ENCODE peak calls at places on chromosomes 2 and 18, in eight cellular contexts. One of them, this sample, is unnamed.

GRCh38 chr2:230825354-230825753 is 39.4 kb upstream of the ITM2C start:
- DNase-seq in activated T-helper 1 cell treated with Interleukin-2 at 50 U/mL for 16 hours: no peak
- DNase-seq in NCI-H460: no peak
- DNase-seq in activated CD4-positive, CD25-positive, alpha-beta regulatory T cell treated with anti-CD3 and anti-CD28 coated beads, Interleukin-2, amount 50 U/mL, for 16 hours: no peak
- DNase-seq in NCI-H2171 treated with DMSO at 0.1 percent for 48 hours: no peak
- DNase-seq in activated CD4-positive, alpha-beta T cell treated with anti-CD3 and anti-CD28 coated beads, Interleukin-2, amount 50 U/mL, for 1 hour: no peak
- DNase-seq in AG09309: no peak
- DNase-seq in ureter: no peak
- DNase-seq in this sample: no peak

GRCh38 chr2:38636069-38636468 is 29.8 kb upstream of the GALM start:
- DNase-seq in activated T-helper 1 cell treated with Interleukin-2 at 50 U/mL for 16 hours: no peak
- DNase-seq in NCI-H460: no peak
- DNase-seq in activated CD4-positive, CD25-positive, alpha-beta regulatory T cell treated with anti-CD3 and anti-CD28 coated beads, Interleukin-2, amount 50 U/mL, for 16 hours: no peak
- DNase-seq in NCI-H2171 treated with DMSO at 0.1 percent for 48 hours: no peak
- DNase-seq in activated CD4-positive, alpha-beta T cell treated with anti-CD3 and anti-CD28 coated beads, Interleukin-2, amount 50 U/mL, for 1 hour: no peak
- DNase-seq in AG09309: no peak
- DNase-seq in ureter: no peak
- DNase-seq in this sample: no peak

GRCh38 chr2:9378433-9379371 is 44.6 kb downstream of the ITGB1BP1 start:
- DNase-seq in activated T-helper 1 cell treated with Interleukin-2 at 50 U/mL for 16 hours: no peak
- DNase-seq in NCI-H460: no peak
- DNase-seq in activated CD4-positive, CD25-positive, alpha-beta regulatory T cell treated with anti-CD3 and anti-CD28 coated beads, Interleukin-2, amount 50 U/mL, for 16 hours: no peak
- DNase-seq in NCI-H2171 treated with DMSO at 0.1 percent for 48 hours: peak
- DNase-seq in activated CD4-positive, alpha-beta T cell treated with anti-CD3 and anti-CD28 coated beads, Interleukin-2, amount 50 U/mL, for 1 hour: no peak
- DNase-seq in AG09309: no peak
- DNase-seq in ureter: no peak
- DNase-seq in this sample: peak

GRCh38 chr2:81996332-81996731 is 1691.8 kb upstream of the LRRTM1 start:
- DNase-seq in activated T-helper 1 cell treated with Interleukin-2 at 50 U/mL for 16 hours: no peak
- DNase-seq in NCI-H460: no peak
- DNase-seq in activated CD4-positive, CD25-positive, alpha-beta regulatory T cell treated with anti-CD3 and anti-CD28 coated beads, Interleukin-2, amount 50 U/mL, for 16 hours: no peak
- DNase-seq in NCI-H2171 treated with DMSO at 0.1 percent for 48 hours: no peak
- DNase-seq in activated CD4-positive, alpha-beta T cell treated with anti-CD3 and anti-CD28 coated beads, Interleukin-2, amount 50 U/mL, for 1 hour: no peak
- DNase-seq in AG09309: no peak
- DNase-seq in ureter: no peak
- DNase-seq in this sample: no peak

GRCh38 chr2:103138123-103138886 is 376.5 kb downstream of the TMEM182 start:
- DNase-seq in activated T-helper 1 cell treated with Interleukin-2 at 50 U/mL for 16 hours: no peak
- DNase-seq in NCI-H460: no peak
- DNase-seq in activated CD4-positive, CD25-positive, alpha-beta regulatory T cell treated with anti-CD3 and anti-CD28 coated beads, Interleukin-2, amount 50 U/mL, for 16 hours: no peak
- DNase-seq in NCI-H2171 treated with DMSO at 0.1 percent for 48 hours: no peak
- DNase-seq in activated CD4-positive, alpha-beta T cell treated with anti-CD3 and anti-CD28 coated beads, Interleukin-2, amount 50 U/mL, for 1 hour: no peak
- DNase-seq in AG09309: no peak
- DNase-seq in ureter: no peak
- DNase-seq in this sample: no peak

GRCh38 chr18:46343940-46344372 is 239.8 kb downstream of the HAUS1 start:
- DNase-seq in activated T-helper 1 cell treated with Interleukin-2 at 50 U/mL for 16 hours: peak
- DNase-seq in NCI-H460: no peak
- DNase-seq in activated CD4-positive, CD25-positive, alpha-beta regulatory T cell treated with anti-CD3 and anti-CD28 coated beads, Interleukin-2, amount 50 U/mL, for 16 hours: no peak
- DNase-seq in NCI-H2171 treated with DMSO at 0.1 percent for 48 hours: peak
- DNase-seq in activated CD4-positive, alpha-beta T cell treated with anti-CD3 and anti-CD28 coated beads, Interleukin-2, amount 50 U/mL, for 1 hour: peak
- DNase-seq in AG09309: no peak
- DNase-seq in ureter: peak
- DNase-seq in this sample: no peak

GRCh38 chr2:43419886-43420285 is 176.0 kb downstream of the THADA start:
- DNase-seq in activated T-helper 1 cell treated with Interleukin-2 at 50 U/mL for 16 hours: no peak
- DNase-seq in NCI-H460: no peak
- DNase-seq in activated CD4-positive, CD25-positive, alpha-beta regulatory T cell treated with anti-CD3 and anti-CD28 coated beads, Interleukin-2, amount 50 U/mL, for 16 hours: no peak
- DNase-seq in NCI-H2171 treated with DMSO at 0.1 percent for 48 hours: no peak
- DNase-seq in activated CD4-positive, alpha-beta T cell treated with anti-CD3 and anti-CD28 coated beads, Interleukin-2, amount 50 U/mL, for 1 hour: no peak
- DNase-seq in AG09309: no peak
- DNase-seq in ureter: no peak
- DNase-seq in this sample: no peak

GRCh38 chr2:230875347-230876315 is 10.9 kb downstream of the ITM2C start:
- DNase-seq in activated T-helper 1 cell treated with Interleukin-2 at 50 U/mL for 16 hours: no peak
- DNase-seq in NCI-H460: no peak
- DNase-seq in activated CD4-positive, CD25-positive, alpha-beta regulatory T cell treated with anti-CD3 and anti-CD28 coated beads, Interleukin-2, amount 50 U/mL, for 16 hours: no peak
- DNase-seq in NCI-H2171 treated with DMSO at 0.1 percent for 48 hours: no peak
- DNase-seq in activated CD4-positive, alpha-beta T cell treated with anti-CD3 and anti-CD28 coated beads, Interleukin-2, amount 50 U/mL, for 1 hour: no peak
- DNase-seq in AG09309: no peak
- DNase-seq in ureter: peak
- DNase-seq in this sample: no peak

GRCh38 chr2:11676640-11677039 is 6.6 kb upstream of the NTSR2 start:
- DNase-seq in activated T-helper 1 cell treated with Interleukin-2 at 50 U/mL for 16 hours: no peak
- DNase-seq in NCI-H460: no peak
- DNase-seq in activated CD4-positive, CD25-positive, alpha-beta regulatory T cell treated with anti-CD3 and anti-CD28 coated beads, Interleukin-2, amount 50 U/mL, for 16 hours: no peak
- DNase-seq in NCI-H2171 treated with DMSO at 0.1 percent for 48 hours: peak
- DNase-seq in activated CD4-positive, alpha-beta T cell treated with anti-CD3 and anti-CD28 coated beads, Interleukin-2, amount 50 U/mL, for 1 hour: no peak
- DNase-seq in AG09309: no peak
- DNase-seq in ureter: no peak
- DNase-seq in this sample: no peak

GRCh38 chr18:77366725-77367641 is 117.3 kb downstream of the GALR1 start:
- DNase-seq in activated T-helper 1 cell treated with Interleukin-2 at 50 U/mL for 16 hours: no peak
- DNase-seq in NCI-H460: no peak
- DNase-seq in activated CD4-positive, CD25-positive, alpha-beta regulatory T cell treated with anti-CD3 and anti-CD28 coated beads, Interleukin-2, amount 50 U/mL, for 16 hours: no peak
- DNase-seq in NCI-H2171 treated with DMSO at 0.1 percent for 48 hours: peak
- DNase-seq in activated CD4-positive, alpha-beta T cell treated with anti-CD3 and anti-CD28 coated beads, Interleukin-2, amount 50 U/mL, for 1 hour: no peak
- DNase-seq in AG09309: no peak
- DNase-seq in ureter: no peak
- DNase-seq in this sample: no peak

GRCh38 chr2:9656270-9656766 is 25.5 kb upstream of the YWHAQ start:
- DNase-seq in activated T-helper 1 cell treated with Interleukin-2 at 50 U/mL for 16 hours: peak
- DNase-seq in NCI-H460: peak
- DNase-seq in activated CD4-positive, CD25-positive, alpha-beta regulatory T cell treated with anti-CD3 and anti-CD28 coated beads, Interleukin-2, amount 50 U/mL, for 16 hours: peak
- DNase-seq in NCI-H2171 treated with DMSO at 0.1 percent for 48 hours: no peak
- DNase-seq in activated CD4-positive, alpha-beta T cell treated with anti-CD3 and anti-CD28 coated beads, Interleukin-2, amount 50 U/mL, for 1 hour: peak
- DNase-seq in AG09309: peak
- DNase-seq in ureter: no peak
- DNase-seq in this sample: peak

GRCh38 chr2:33452545-33452944 is 23.9 kb upstream of the RASGRP3 start:
- DNase-seq in activated T-helper 1 cell treated with Interleukin-2 at 50 U/mL for 16 hours: no peak
- DNase-seq in NCI-H460: no peak
- DNase-seq in activated CD4-positive, CD25-positive, alpha-beta regulatory T cell treated with anti-CD3 and anti-CD28 coated beads, Interleukin-2, amount 50 U/mL, for 16 hours: no peak
- DNase-seq in NCI-H2171 treated with DMSO at 0.1 percent for 48 hours: no peak
- DNase-seq in activated CD4-positive, alpha-beta T cell treated with anti-CD3 and anti-CD28 coated beads, Interleukin-2, amount 50 U/mL, for 1 hour: no peak
- DNase-seq in AG09309: no peak
- DNase-seq in ureter: no peak
- DNase-seq in this sample: no peak

GRCh38 chr2:195382186-195382585 is 274.8 kb upstream of the SLC39A10 start:
- DNase-seq in activated T-helper 1 cell treated with Interleukin-2 at 50 U/mL for 16 hours: peak
- DNase-seq in NCI-H460: no peak
- DNase-seq in activated CD4-positive, CD25-positive, alpha-beta regulatory T cell treated with anti-CD3 and anti-CD28 coated beads, Interleukin-2, amount 50 U/mL, for 16 hours: no peak
- DNase-seq in NCI-H2171 treated with DMSO at 0.1 percent for 48 hours: no peak
- DNase-seq in activated CD4-positive, alpha-beta T cell treated with anti-CD3 and anti-CD28 coated beads, Interleukin-2, amount 50 U/mL, for 1 hour: peak
- DNase-seq in AG09309: no peak
- DNase-seq in ureter: no peak
- DNase-seq in this sample: no peak